ENCODE peak calls at places on chromosomes 6 and 20, in eight cellular contexts. One of them, this sample, is unnamed.

GRCh38 chr20:39661833-39662232 is 699.7 kb downstream of the DHX35 start:
- DNase-seq in GM12865: no peak
- DNase-seq in activated CD8-positive, alpha-beta memory T cell treated with anti-CD3 and anti-CD28 coated beads, Interleukin-2, amount 50 U/mL, for 48 hours: no peak
- DNase-seq in T-cell: no peak
- DNase-seq in GM03348: no peak
- DNase-seq in HCEC 1CT: no peak
- DNase-seq in stimulated activated CD4-positive, alpha-beta T cell treated with anti-CD3 and anti-CD28 coated beads, Interleukin-2, amount 100 ng/mL, for 24 hours: no peak
- DNase-seq in neuronal stem cell: no peak
- DNase-seq in this sample: no peak

GRCh38 chr6:25476126-25476525 is 175.9 kb upstream of the SCGN start:
- DNase-seq in activated CD8-positive, alpha-beta memory T cell treated with anti-CD3 and anti-CD28 coated beads, Interleukin-2, amount 50 U/mL, for 48 hours: no peak
- DNase-seq in HCEC 1CT: peak; percentile 69
- DNase-seq in GM12865: no peak
- DNase-seq in GM03348: peak; percentile 21
- DNase-seq in stimulated activated CD4-positive, alpha-beta T cell treated with anti-CD3 and anti-CD28 coated beads, Interleukin-2, amount 100 ng/mL, for 24 hours: no peak
- DNase-seq in neuronal stem cell: no peak
- DNase-seq in T-cell: no peak
- DNase-seq in this sample: no peak

GRCh38 chr20:24915892-24916291 is 33.2 kb upstream of the CST7 start:
- DNase-seq in GM03348: no peak
- DNase-seq in stimulated activated CD4-positive, alpha-beta T cell treated with anti-CD3 and anti-CD28 coated beads, Interleukin-2, amount 100 ng/mL, for 24 hours: no peak
- DNase-seq in T-cell: no peak
- DNase-seq in activated CD8-positive, alpha-beta memory T cell treated with anti-CD3 and anti-CD28 coated beads, Interleukin-2, amount 50 U/mL, for 48 hours: peak; percentile 34
- DNase-seq in HCEC 1CT: no peak
- DNase-seq in neuronal stem cell: no peak
- DNase-seq in GM12865: no peak
- DNase-seq in this sample: no peak

GRCh38 chr6:155126727-155127439 is 131.8 kb downstream of the TIAM2 start:
- DNase-seq in neuronal stem cell: no peak
- DNase-seq in GM12865: peak; percentile 20
- DNase-seq in GM03348: peak; percentile 55
- DNase-seq in activated CD8-positive, alpha-beta memory T cell treated with anti-CD3 and anti-CD28 coated beads, Interleukin-2, amount 50 U/mL, for 48 hours: peak; percentile 79
- DNase-seq in HCEC 1CT: peak; percentile 57
- DNase-seq in stimulated activated CD4-positive, alpha-beta T cell treated with anti-CD3 and anti-CD28 coated beads, Interleukin-2, amount 100 ng/mL, for 24 hours: peak; percentile 69
- DNase-seq in T-cell: no peak
- DNase-seq in this sample: no peak

GRCh38 chr20:41001497-41001896 is 27.1 kb upstream of the TOP1 start:
- DNase-seq in GM12865: no peak
- DNase-seq in stimulated activated CD4-positive, alpha-beta T cell treated with anti-CD3 and anti-CD28 coated beads, Interleukin-2, amount 100 ng/mL, for 24 hours: no peak
- DNase-seq in T-cell: no peak
- DNase-seq in GM03348: no peak
- DNase-seq in neuronal stem cell: no peak
- DNase-seq in activated CD8-positive, alpha-beta memory T cell treated with anti-CD3 and anti-CD28 coated beads, Interleukin-2, amount 50 U/mL, for 48 hours: no peak
- DNase-seq in HCEC 1CT: peak; percentile 60
- DNase-seq in this sample: no peak

GRCh38 chr6:29079203-29079602 is 7.9 kb downstream of the OR2B3 start:
- DNase-seq in activated CD8-positive, alpha-beta memory T cell treated with anti-CD3 and anti-CD28 coated beads, Interleukin-2, amount 50 U/mL, for 48 hours: no peak
- DNase-seq in GM12865: no peak
- DNase-seq in T-cell: no peak
- DNase-seq in HCEC 1CT: no peak
- DNase-seq in neuronal stem cell: no peak
- DNase-seq in stimulated activated CD4-positive, alpha-beta T cell treated with anti-CD3 and anti-CD28 coated beads, Interleukin-2, amount 100 ng/mL, for 24 hours: no peak
- DNase-seq in GM03348: no peak
- DNase-seq in this sample: no peak

GRCh38 chr6:36319436-36319762 is 17.3 kb downstream of the BNIP5 start:
- DNase-seq in T-cell: no peak
- DNase-seq in activated CD8-positive, alpha-beta memory T cell treated with anti-CD3 and anti-CD28 coated beads, Interleukin-2, amount 50 U/mL, for 48 hours: no peak
- DNase-seq in GM03348: no peak
- DNase-seq in GM12865: no peak
- DNase-seq in HCEC 1CT: no peak
- DNase-seq in neuronal stem cell: no peak
- DNase-seq in stimulated activated CD4-positive, alpha-beta T cell treated with anti-CD3 and anti-CD28 coated beads, Interleukin-2, amount 100 ng/mL, for 24 hours: no peak
- DNase-seq in this sample: no peak

GRCh38 chr6:14149053-14149746 is 31.6 kb downstream of the CD83 start:
- DNase-seq in T-cell: no peak
- DNase-seq in activated CD8-positive, alpha-beta memory T cell treated with anti-CD3 and anti-CD28 coated beads, Interleukin-2, amount 50 U/mL, for 48 hours: no peak
- DNase-seq in neuronal stem cell: no peak
- DNase-seq in GM12865: no peak
- DNase-seq in HCEC 1CT: no peak
- DNase-seq in stimulated activated CD4-positive, alpha-beta T cell treated with anti-CD3 and anti-CD28 coated beads, Interleukin-2, amount 100 ng/mL, for 24 hours: no peak
- DNase-seq in GM03348: no peak
- DNase-seq in this sample: no peak

GRCh38 chr6:142386657-142387056 is 84.8 kb downstream of the ADGRG6 start:
- DNase-seq in HCEC 1CT: no peak
- DNase-seq in stimulated activated CD4-positive, alpha-beta T cell treated with anti-CD3 and anti-CD28 coated beads, Interleukin-2, amount 100 ng/mL, for 24 hours: no peak
- DNase-seq in T-cell: no peak
- DNase-seq in GM03348: no peak
- DNase-seq in neuronal stem cell: no peak
- DNase-seq in GM12865: no peak
- DNase-seq in activated CD8-positive, alpha-beta memory T cell treated with anti-CD3 and anti-CD28 coated beads, Interleukin-2, amount 50 U/mL, for 48 hours: no peak
- DNase-seq in this sample: no peak